ENCODE peak calls at places on chromosomes 2 and 18, in five cellular contexts. B is K562, L is HepG2, P is GM12878, Q is H1. O is an unnamed sample.

GRCh38 chr2:63578767-63579166 is 9.5 kb downstream of the WDPCP start:
- DNase-seq in B (no peak), L (no peak), P (no peak), Q (no peak), O (no peak)

GRCh38 chr2:54456526-54457325 is 599 bp downstream of the SPTBN1 start:
- DNase-seq in B (peak; percentile 21), L (peak; percentile 19), P (no peak), Q (peak; percentile 79), O (peak; percentile 49)

GRCh38 chr2:142914507-142915313 is 37.2 kb downstream of the KYNU start:
- DNase-seq in B (no peak), L (no peak), P (peak; percentile 75), Q (no peak), O (no peak)

GRCh38 chr2:168165418-168165817 is 82.0 kb downstream of the STK39 start:
- DNase-seq in B (no peak), L (no peak), P (no peak), Q (no peak), O (no peak)

GRCh38 chr2:172704072-172704936 is 31.3 kb upstream of the RAPGEF4 start:
- DNase-seq in B (peak; percentile 29), L (peak; percentile 55), P (no peak), Q (no peak), O (no peak)

GRCh38 chr2:98604547-98604946 is 3.8 kb downstream of the COA5 start:
- DNase-seq in B (no peak), L (no peak), P (no peak), Q (no peak), O (no peak)

GRCh38 chr2:191038241-191038725 is 24.3 kb upstream of the STAT1 start:
- DNase-seq in B (peak; percentile 28), L (no peak), P (no peak), Q (no peak), O (no peak)

GRCh38 chr2:7027961-7028655 is 110.9 kb downstream of the RNF144A start:
- DNase-seq in B (no peak), L (no peak), P (no peak), Q (no peak), O (no peak)

GRCh38 chr2:177393381-177393780 is 808 bp downstream of the AGPS start:
- DNase-seq in B (no peak), L (no peak), P (no peak), Q (no peak), O (no peak)

GRCh38 chr18:63762518-63762917 is 12.7 kb upstream of the SERPINB7 start:
- DNase-seq in B (no peak), L (no peak), P (no peak), Q (no peak), O (no peak)

GRCh38 chr2:8306530-8307351 is 375.1 kb upstream of the ID2 start:
- DNase-seq in B (no peak), L (no peak), P (no peak), Q (no peak), O (no peak)

GRCh38 chr2:222264791-222265320 is 33.9 kb downstream of the PAX3 start:
- DNase-seq in B (no peak), L (no peak), P (no peak), Q (no peak), O (no peak)

GRCh38 chr18:79484661-79485621 is 89.2 kb downstream of the NFATC1 start:
- DNase-seq in B (no peak), L (peak; percentile 15), P (no peak), Q (no peak), O (no peak)

GRCh38 chr18:10057808-10058791 is 144.3 kb downstream of the VAPA start:
- DNase-seq in B (no peak), L (no peak), P (no peak), Q (no peak), O (no peak)

GRCh38 chr2:167128130-167128529 is 239.8 kb downstream of the XIRP2 start:
- DNase-seq in B (no peak), L (no peak), P (no peak), Q (no peak), O (no peak)
- TF ChIP-seq USF2 in B (no peak), L (no peak), P (no peak), Q (no peak), O (no peak)

GRCh38 chr2:236816197-236817170 is 246.9 kb downstream of the ACKR3 start:
- DNase-seq in B (no peak), L (no peak), P (no peak), Q (no peak), O (no peak)
- TF ChIP-seq ATF2 in B (no peak), L (no peak), P (no peak), Q (no peak), O (no peak)

GRCh38 chr2:209523778-209524362 is 100.0 kb downstream of the MAP2 start:
- DNase-seq in B (no peak), L (no peak), P (no peak), Q (no peak), O (no peak)
- TF ChIP-seq USF2 in B (no peak), L (no peak), P (no peak), Q (no peak), O (no peak)

GRCh38 chr2:203809991-203810510 is 57.5 kb upstream of the CTLA4 start:
- DNase-seq in B (no peak), L (no peak), P (no peak), Q (no peak), O (no peak)

GRCh38 chr2:203804766-203805484 is 62.6 kb upstream of the CTLA4 start:
- DNase-seq in B (no peak), L (no peak), P (no peak), Q (no peak), O (no peak)

GRCh38 chr2:203805485-203805838 is 62.1 kb upstream of the CTLA4 start:
- DNase-seq in B (no peak), L (no peak), P (no peak), Q (no peak), O (no peak)

GRCh38 chr2:203809084-203809521 is 58.5 kb upstream of the CTLA4 start:
- DNase-seq in B (no peak), L (no peak), P (no peak), Q (no peak), O (no peak)

GRCh38 chr2:203808041-203808750 is 59.4 kb upstream of the CTLA4 start:
- DNase-seq in B (no peak), L (no peak), P (no peak), Q (no peak), O (no peak)
- TF ChIP-seq ATF2 in B (no peak), L (no peak), P (no peak), Q (no peak), O (no peak)

DNA sequence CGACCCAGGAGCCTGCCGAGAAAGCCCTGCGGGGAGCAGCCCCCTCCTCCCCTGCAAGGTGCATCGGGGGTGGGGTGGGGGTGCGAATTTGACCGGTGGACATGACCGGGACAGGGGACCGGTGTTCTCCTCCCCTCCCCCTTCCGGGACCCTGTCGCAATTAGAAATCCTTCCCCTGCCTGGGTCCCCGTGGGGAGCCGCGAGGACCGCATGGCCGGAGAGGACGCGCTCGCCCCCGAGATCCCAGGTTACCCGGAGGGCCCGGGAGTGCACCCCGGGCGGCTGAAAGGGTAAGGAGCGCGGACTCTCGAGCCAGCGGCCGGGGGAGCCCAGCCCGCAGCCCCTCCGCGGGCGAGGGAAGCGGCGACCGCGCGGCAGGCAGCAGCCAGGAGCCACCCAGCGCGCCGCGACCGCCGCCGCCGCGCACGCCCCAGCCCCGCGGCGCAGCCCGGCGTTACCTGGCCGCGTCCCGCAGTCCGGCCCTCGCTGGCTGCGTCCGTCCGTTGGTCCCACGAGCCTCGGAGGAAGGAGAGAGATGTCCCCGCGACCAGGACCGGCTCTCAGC is 477 bp downstream of the DLGAP1 start:
- DNase-seq in B (no peak), L (no peak), P (no peak), Q (peak; percentile 82), O (peak; percentile 36)
- TF ChIP-seq USF2 in B (no peak), L (no peak), P (no peak), Q (no peak), O (no peak)

DNA sequence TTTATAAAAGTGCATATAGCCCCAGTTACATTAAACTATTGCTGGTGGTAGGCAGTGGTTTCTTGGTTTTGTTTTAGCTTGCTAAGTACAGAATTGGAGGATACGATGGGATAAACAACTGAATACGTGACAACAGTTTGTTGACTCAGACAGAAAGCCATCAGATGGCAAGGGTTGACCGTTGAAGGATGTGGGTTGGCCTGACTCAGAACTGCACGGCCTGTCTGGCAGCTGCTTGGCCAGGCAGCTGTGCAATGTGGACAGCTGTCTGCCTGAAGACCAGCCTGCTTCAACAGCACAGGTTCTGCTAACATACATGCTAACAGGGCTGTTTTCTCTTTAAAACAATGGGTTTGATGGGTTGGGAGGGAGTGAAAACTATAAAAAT is 46.6 kb downstream of the PRKRA start:
- DNase-seq in B (no peak), L (no peak), P (peak; percentile 95), Q (no peak), O (no peak)
- TF ChIP-seq ATF2 in B (no peak), L (no peak), P (peak; percentile 94), Q (no peak), O (no peak)

DNA sequence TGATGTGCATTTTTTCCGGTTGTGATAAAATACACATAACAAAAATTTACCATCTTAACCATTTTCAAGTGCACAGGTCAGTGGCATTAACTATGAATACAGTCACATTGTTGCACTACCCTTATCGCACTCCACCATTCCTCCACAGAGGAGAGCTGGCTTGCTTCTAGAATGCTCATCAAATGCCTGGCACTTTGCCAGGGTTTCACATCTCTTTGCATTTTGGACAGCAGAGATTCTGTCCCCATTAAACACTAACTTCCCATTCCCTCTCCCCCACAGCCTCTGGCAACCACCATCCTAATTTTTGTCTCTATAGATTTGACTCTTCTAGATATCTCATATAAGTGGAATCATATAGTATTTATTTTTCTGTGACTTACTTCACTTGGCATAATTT is 165.0 kb downstream of the ASB1 start:
- DNase-seq in B (no peak), L (no peak), P (no peak), Q (no peak), O (no peak)
- TF ChIP-seq USF2 in B (no peak), L (no peak), P (no peak), Q (no peak), O (no peak)

O was measured in WTC11.